ENCODE peak calls at places on chromosomes 5 and 9, in nine cellular contexts. One of them, this sample, is unnamed.
A peak's percentile ranks its signal among the peaks of the same experiment; 100 is the strongest.

GRCh38 chr5:33370135-33370472 is 70.7 kb upstream of the TARS1 start:
- DNase-seq in HT-29: no peak
- DNase-seq in astrocyte of the spinal cord: peak; percentile 97
- DNase-seq in heart right ventricle: no peak
- DNase-seq in dorsolateral prefrontal cortex: no peak
- DNase-seq in activated T-cell treated with anti-CD3 and anti-CD28 coated beads for 48 hours: no peak
- DNase-seq in coronary artery: no peak
- DNase-seq in NCI-H748 treated with DMSO at 0.1 percent for 48 hours: no peak
- DNase-seq in COLO829: no peak
- DNase-seq in this sample: no peak

GRCh38 chr9:90060256-90060655 is 455.4 kb downstream of the GADD45G start:
- DNase-seq in COLO829: no peak
- DNase-seq in dorsolateral prefrontal cortex: no peak
- DNase-seq in heart right ventricle: no peak
- DNase-seq in NCI-H748 treated with DMSO at 0.1 percent for 48 hours: no peak
- DNase-seq in coronary artery: no peak
- DNase-seq in astrocyte of the spinal cord: no peak
- DNase-seq in HT-29: no peak
- DNase-seq in activated T-cell treated with anti-CD3 and anti-CD28 coated beads for 48 hours: no peak
- DNase-seq in this sample: no peak

GRCh38 chr5:180161420-180162303 is 47.3 kb downstream of the RASGEF1C start:
- DNase-seq in coronary artery: peak; percentile 64
- DNase-seq in dorsolateral prefrontal cortex: no peak
- DNase-seq in heart right ventricle: no peak
- DNase-seq in astrocyte of the spinal cord: no peak
- DNase-seq in HT-29: peak; percentile 4
- DNase-seq in COLO829: no peak
- DNase-seq in activated T-cell treated with anti-CD3 and anti-CD28 coated beads for 48 hours: no peak
- DNase-seq in NCI-H748 treated with DMSO at 0.1 percent for 48 hours: peak; percentile 16
- DNase-seq in this sample: no peak

GRCh38 chr5:150753863-150754262 is 5.0 kb downstream of the DCTN4 start:
- DNase-seq in HT-29: no peak
- DNase-seq in heart right ventricle: no peak
- DNase-seq in coronary artery: no peak
- DNase-seq in NCI-H748 treated with DMSO at 0.1 percent for 48 hours: no peak
- DNase-seq in dorsolateral prefrontal cortex: no peak
- DNase-seq in activated T-cell treated with anti-CD3 and anti-CD28 coated beads for 48 hours: no peak
- DNase-seq in astrocyte of the spinal cord: no peak
- DNase-seq in COLO829: no peak
- DNase-seq in this sample: no peak

GRCh38 chr5:122499617-122500016 is 187.6 kb downstream of the SNCAIP start:
- DNase-seq in NCI-H748 treated with DMSO at 0.1 percent for 48 hours: no peak
- DNase-seq in coronary artery: no peak
- DNase-seq in HT-29: no peak
- DNase-seq in astrocyte of the spinal cord: no peak
- DNase-seq in dorsolateral prefrontal cortex: no peak
- DNase-seq in heart right ventricle: no peak
- DNase-seq in COLO829: no peak
- DNase-seq in activated T-cell treated with anti-CD3 and anti-CD28 coated beads for 48 hours: no peak
- DNase-seq in this sample: no peak

GRCh38 chr5:180380856-180381255 is 27.7 kb upstream of the GFPT2 start:
- DNase-seq in NCI-H748 treated with DMSO at 0.1 percent for 48 hours: no peak
- DNase-seq in dorsolateral prefrontal cortex: no peak
- DNase-seq in activated T-cell treated with anti-CD3 and anti-CD28 coated beads for 48 hours: no peak
- DNase-seq in astrocyte of the spinal cord: no peak
- DNase-seq in heart right ventricle: no peak
- DNase-seq in HT-29: no peak
- DNase-seq in COLO829: no peak
- DNase-seq in coronary artery: no peak
- DNase-seq in this sample: no peak

GRCh38 chr5:1297243-1297642 is 2.4 kb upstream of the TERT start:
- DNase-seq in COLO829: no peak
- DNase-seq in coronary artery: peak; percentile 29
- DNase-seq in astrocyte of the spinal cord: no peak
- DNase-seq in activated T-cell treated with anti-CD3 and anti-CD28 coated beads for 48 hours: no peak
- DNase-seq in NCI-H748 treated with DMSO at 0.1 percent for 48 hours: no peak
- DNase-seq in heart right ventricle: no peak
- DNase-seq in HT-29: no peak
- DNase-seq in dorsolateral prefrontal cortex: no peak
- DNase-seq in this sample: no peak

GRCh38 chr5:146995878-146996277 is 117.3 kb upstream of the PPP2R2B start:
- DNase-seq in heart right ventricle: no peak
- DNase-seq in HT-29: peak; percentile 13
- DNase-seq in COLO829: no peak
- DNase-seq in activated T-cell treated with anti-CD3 and anti-CD28 coated beads for 48 hours: no peak
- DNase-seq in astrocyte of the spinal cord: no peak
- DNase-seq in NCI-H748 treated with DMSO at 0.1 percent for 48 hours: no peak
- DNase-seq in dorsolateral prefrontal cortex: no peak
- DNase-seq in coronary artery: no peak
- DNase-seq in this sample: no peak

GRCh38 chr9:91341258-91341746 is 20.4 kb downstream of the AUH start:
- DNase-seq in dorsolateral prefrontal cortex: no peak
- DNase-seq in activated T-cell treated with anti-CD3 and anti-CD28 coated beads for 48 hours: no peak
- DNase-seq in NCI-H748 treated with DMSO at 0.1 percent for 48 hours: no peak
- DNase-seq in astrocyte of the spinal cord: no peak
- DNase-seq in HT-29: no peak
- DNase-seq in COLO829: peak; percentile 90
- DNase-seq in coronary artery: no peak
- DNase-seq in heart right ventricle: no peak
- DNase-seq in this sample: no peak

GRCh38 chr9:116476935-116477381 is 210.1 kb upstream of the TRIM32 start:
- DNase-seq in activated T-cell treated with anti-CD3 and anti-CD28 coated beads for 48 hours: no peak
- DNase-seq in heart right ventricle: peak; percentile 63
- DNase-seq in coronary artery: no peak
- DNase-seq in HT-29: no peak
- DNase-seq in dorsolateral prefrontal cortex: no peak
- DNase-seq in COLO829: no peak
- DNase-seq in astrocyte of the spinal cord: no peak
- DNase-seq in NCI-H748 treated with DMSO at 0.1 percent for 48 hours: no peak
- DNase-seq in this sample: no peak

GRCh38 chr5:156834916-156835315 is 15.2 kb upstream of the PPP1R2B start:
- DNase-seq in coronary artery: no peak
- DNase-seq in NCI-H748 treated with DMSO at 0.1 percent for 48 hours: no peak
- DNase-seq in astrocyte of the spinal cord: no peak
- DNase-seq in heart right ventricle: no peak
- DNase-seq in dorsolateral prefrontal cortex: no peak
- DNase-seq in HT-29: no peak
- DNase-seq in COLO829: no peak
- DNase-seq in activated T-cell treated with anti-CD3 and anti-CD28 coated beads for 48 hours: no peak
- DNase-seq in this sample: no peak

GRCh38 chr5:11903614-11904269 is 504 bp downstream of the CTNND2 start:
- DNase-seq in dorsolateral prefrontal cortex: peak; percentile 26
- DNase-seq in HT-29: no peak
- DNase-seq in COLO829: no peak
- DNase-seq in activated T-cell treated with anti-CD3 and anti-CD28 coated beads for 48 hours: peak; percentile 18
- DNase-seq in astrocyte of the spinal cord: peak; percentile 18
- DNase-seq in coronary artery: no peak
- DNase-seq in heart right ventricle: no peak
- DNase-seq in NCI-H748 treated with DMSO at 0.1 percent for 48 hours: no peak
- DNase-seq in this sample: no peak

GRCh38 chr5:5014836-5015235 is 125.3 kb upstream of the ADAMTS16 start:
- DNase-seq in activated T-cell treated with anti-CD3 and anti-CD28 coated beads for 48 hours: no peak
- DNase-seq in astrocyte of the spinal cord: peak; percentile 85
- DNase-seq in COLO829: peak; percentile 24
- DNase-seq in HT-29: no peak
- DNase-seq in dorsolateral prefrontal cortex: no peak
- DNase-seq in coronary artery: no peak
- DNase-seq in heart right ventricle: no peak
- DNase-seq in NCI-H748 treated with DMSO at 0.1 percent for 48 hours: no peak
- DNase-seq in this sample: no peak

GRCh38 chr5:140978987-140979386 is 12.7 kb downstream of the PCDHAC2 start:
- DNase-seq in NCI-H748 treated with DMSO at 0.1 percent for 48 hours: no peak
- DNase-seq in dorsolateral prefrontal cortex: no peak
- DNase-seq in astrocyte of the spinal cord: no peak
- DNase-seq in activated T-cell treated with anti-CD3 and anti-CD28 coated beads for 48 hours: no peak
- DNase-seq in HT-29: no peak
- DNase-seq in COLO829: no peak
- DNase-seq in heart right ventricle: no peak
- DNase-seq in coronary artery: no peak
- DNase-seq in this sample: no peak

GRCh38 chr9:134272302-134273023 is 53.8 kb upstream of the RXRA start:
- DNase-seq in dorsolateral prefrontal cortex: no peak
- DNase-seq in NCI-H748 treated with DMSO at 0.1 percent for 48 hours: no peak
- DNase-seq in activated T-cell treated with anti-CD3 and anti-CD28 coated beads for 48 hours: no peak
- DNase-seq in heart right ventricle: no peak
- DNase-seq in astrocyte of the spinal cord: no peak
- DNase-seq in HT-29: no peak
- DNase-seq in coronary artery: no peak
- DNase-seq in COLO829: no peak
- DNase-seq in this sample: no peak

GRCh38 chr5:58860680-58861079 is 277.8 kb downstream of the RAB3C start:
- DNase-seq in dorsolateral prefrontal cortex: no peak
- DNase-seq in HT-29: no peak
- DNase-seq in coronary artery: no peak
- DNase-seq in activated T-cell treated with anti-CD3 and anti-CD28 coated beads for 48 hours: no peak
- DNase-seq in NCI-H748 treated with DMSO at 0.1 percent for 48 hours: no peak
- DNase-seq in astrocyte of the spinal cord: no peak
- DNase-seq in COLO829: no peak
- DNase-seq in heart right ventricle: no peak
- DNase-seq in this sample: no peak

GRCh38 chr5:67182406-67182805 is 14.2 kb downstream of the CD180 start:
- DNase-seq in activated T-cell treated with anti-CD3 and anti-CD28 coated beads for 48 hours: no peak
- DNase-seq in coronary artery: peak; percentile 85
- DNase-seq in astrocyte of the spinal cord: peak; percentile 89
- DNase-seq in HT-29: peak; percentile 19
- DNase-seq in dorsolateral prefrontal cortex: no peak
- DNase-seq in COLO829: no peak
- DNase-seq in heart right ventricle: peak; percentile 66
- DNase-seq in NCI-H748 treated with DMSO at 0.1 percent for 48 hours: no peak
- DNase-seq in this sample: no peak

This sample was measured in SW 1271.